ENCODE peak calls at places on chromosomes 4 and X, in seven cellular contexts. P is CD8-positive, alpha-beta T cell; Z is astrocyte; K is A549; F is right cardiac atrium; J is heart left ventricle; W is neuronal stem cell. R is an unnamed sample.
A peak's percentile ranks its signal among the peaks of the same experiment; 100 is the strongest.

GRCh38 chr4:78704981-78705757 is 71.0 kb upstream of the BMP2K start:
- DNase-seq in P (no peak), Z (peak; percentile 69), K (no peak), F (no peak), J (no peak), W (no peak), R (peak; percentile 13)

GRCh38 chr4:181289203-181289602 is 954.0 kb upstream of the TENM3 start:
- DNase-seq in P (no peak), Z (no peak), K (no peak), F (no peak), J (no peak), W (no peak), R (no peak)

GRCh38 chrX:107579956-107580355 is 48.4 kb upstream of the PRPS1 start:
- DNase-seq in P (no peak), Z (no peak), K (no peak), F (no peak), J (no peak), W (no peak), R (no peak)

GRCh38 chr4:88144866-88145300 is 13.6 kb downstream of the ABCG2 start:
- DNase-seq in P (no peak), Z (no peak), K (no peak), F (no peak), J (no peak), W (no peak), R (no peak)

GRCh38 chr4:83259586-83259985 is 25.0 kb downstream of the COQ2 start:
- DNase-seq in P (no peak), Z (no peak), K (no peak), F (no peak), J (no peak), W (no peak), R (no peak)

GRCh38 chr4:4521767-4522166 is 20.1 kb downstream of the STX18 start:
- DNase-seq in P (no peak), Z (no peak), K (no peak), F (no peak), J (no peak), W (no peak), R (no peak)

GRCh38 chrX:118254611-118255010 is 91.3 kb upstream of the WDR44 start:
- DNase-seq in P (no peak), Z (peak; percentile 18), K (peak; percentile 25), F (no peak), J (no peak), W (peak; percentile 50), R (peak; percentile 23)

GRCh38 chr4:169968999-169969398 is 57.2 kb downstream of the MFAP3L start:
- DNase-seq in P (no peak), Z (peak; percentile 89), K (peak; percentile 5), F (no peak), J (no peak), W (no peak), R (no peak)

GRCh38 chrX:48278958-48279357 is 23.8 kb downstream of the SSX1 start:
- DNase-seq in P (no peak), Z (no peak), K (no peak), F (no peak), J (peak; percentile 27), W (no peak), R (peak; percentile 9)

GRCh38 chr4:183984561-183984960 is 79.5 kb downstream of the STOX2 start:
- DNase-seq in P (no peak), Z (no peak), K (no peak), F (peak; percentile 75), J (peak; percentile 80), W (no peak), R (peak; percentile 40)

GRCh38 chr4:15106417-15106816 is 104.1 kb downstream of the CPEB2 start:
- DNase-seq in P (no peak), Z (no peak), K (no peak), F (no peak), J (no peak), W (no peak), R (no peak)

GRCh38 chrX:132751043-132751690 is 207.3 kb downstream of the HS6ST2 start:
- DNase-seq in P (no peak), Z (no peak), K (no peak), F (no peak), J (no peak), W (no peak), R (no peak)

GRCh38 chr4:2087170-2087569 is 28.0 kb downstream of the NAT8L start:
- DNase-seq in P (no peak), Z (no peak), K (no peak), F (no peak), J (no peak), W (no peak), R (no peak)

GRCh38 chr4:140150886-140151699 is 2.9 kb downstream of the MAML3 start:
- DNase-seq in P (peak; percentile 63), Z (peak; percentile 94), K (peak; percentile 55), F (peak; percentile 96), J (peak; percentile 94), W (peak; percentile 91), R (peak; percentile 89)

GRCh38 chr4:80407246-80407645 is 71.7 kb downstream of the CFAP299 start:
- DNase-seq in P (no peak), Z (peak; percentile 80), K (no peak), F (peak; percentile 63), J (peak; percentile 31), W (no peak), R (no peak)

GRCh38 chrX:81201692-81202412 is at the start of the genes HMGN5 and SH3BGRL:
- DNase-seq in P (peak; percentile 51), Z (peak; percentile 85), K (peak; percentile 56), F (peak; percentile 93), J (peak; percentile 84), W (peak; percentile 58), R (peak; percentile 80)

GRCh38 chr4:48071171-48071570 is 54.6 kb downstream of the NIPAL1 start:
- DNase-seq in P (no peak), Z (peak; percentile 70), K (no peak), F (no peak), J (no peak), W (no peak), R (no peak)

GRCh38 chr4:118989098-118990080 is 100.7 kb downstream of the SYNPO2 start:
- DNase-seq in P (no peak), Z (peak; percentile 87), K (peak; percentile 7), F (no peak), J (no peak), W (no peak), R (no peak)

GRCh38 chr4:61246003-61246402 is 45.9 kb downstream of the ADGRL3 start:
- DNase-seq in P (no peak), Z (no peak), K (no peak), F (no peak), J (peak; percentile 26), W (no peak), R (no peak)

GRCh38 chrX:50206753-50207152 is 2.2 kb downstream of the CCNB3 start:
- DNase-seq in P (no peak), Z (no peak), K (no peak), F (no peak), J (no peak), W (no peak), R (no peak)

GRCh38 chr4:168516841-168517240 is 20.0 kb downstream of the PALLD start:
- DNase-seq in P (no peak), Z (no peak), K (no peak), F (peak; percentile 25), J (peak; percentile 74), W (no peak), R (peak; percentile 43)

GRCh38 chrX:16592194-16592770 is 57.7 kb upstream of the S100G start:
- DNase-seq in P (no peak), Z (no peak), K (no peak), F (no peak), J (no peak), W (no peak), R (no peak)

GRCh38 chr4:54571293-54571723 is 86.4 kb upstream of the KIT start:
- DNase-seq in P (no peak), Z (no peak), K (no peak), F (no peak), J (no peak), W (no peak), R (no peak)

GRCh38 chrX:34638116-34638515 is 19.0 kb downstream of the TMEM47 start:
- DNase-seq in P (no peak), Z (no peak), K (peak; percentile 1), F (no peak), J (no peak), W (no peak), R (no peak)

GRCh38 chr4:6272863-6273660 is 3.4 kb downstream of the WFS1 start:
- DNase-seq in P (no peak), Z (peak; percentile 87), K (peak; percentile 45), F (no peak), J (no peak), W (no peak), R (peak; percentile 31)

GRCh38 chr4:41160856-41161255 is 53.5 kb downstream of the APBB2 start:
- DNase-seq in P (no peak), Z (peak; percentile 94), K (no peak), F (no peak), J (no peak), W (no peak), R (no peak)

GRCh38 chr4:183314806-183315205 is 5.3 kb downstream of the CLDN22 start:
- DNase-seq in P (no peak), Z (no peak), K (no peak), F (no peak), J (no peak), W (no peak), R (no peak)

GRCh38 chr4:37279894-37280592 is 35.5 kb downstream of the NWD2 start:
- DNase-seq in P (no peak), Z (no peak), K (no peak), F (no peak), J (no peak), W (no peak), R (no peak)

GRCh38 chr4:65737672-65738071 is 67.4 kb upstream of the EPHA5 start:
- DNase-seq in P (no peak), Z (no peak), K (no peak), F (no peak), J (no peak), W (no peak), R (no peak)

GRCh38 chr4:65738134-65738533 is 67.8 kb upstream of the EPHA5 start:
- DNase-seq in P (no peak), Z (no peak), K (no peak), F (no peak), J (no peak), W (no peak), R (no peak)
- H3K4me1 ChIP-seq in P (no peaks in the 10 kb centered on the region), Z (no peaks in the 10 kb centered on the region), K (no peaks in the 10 kb centered on the region), F (no peaks in the 10 kb centered on the region), J (no peaks in the 10 kb centered on the region), W (no peaks in the 10 kb centered on the region), R (no peaks in the 10 kb centered on the region)

GRCh38 chrX:140050906-140051305 is 85.6 kb upstream of the CXorf66 start:
- DNase-seq in P (no peak), Z (no peak), K (no peak), F (no peak), J (no peak), W (no peak), R (no peak)
- H3K4me3 ChIP-seq in P (no peak overlapping the region), Z (no peak overlapping the region), K (no peak overlapping the region), F (no peak overlapping the region), J (no peak overlapping the region), W (no peak overlapping the region), R (no peak overlapping the region)

DNA sequence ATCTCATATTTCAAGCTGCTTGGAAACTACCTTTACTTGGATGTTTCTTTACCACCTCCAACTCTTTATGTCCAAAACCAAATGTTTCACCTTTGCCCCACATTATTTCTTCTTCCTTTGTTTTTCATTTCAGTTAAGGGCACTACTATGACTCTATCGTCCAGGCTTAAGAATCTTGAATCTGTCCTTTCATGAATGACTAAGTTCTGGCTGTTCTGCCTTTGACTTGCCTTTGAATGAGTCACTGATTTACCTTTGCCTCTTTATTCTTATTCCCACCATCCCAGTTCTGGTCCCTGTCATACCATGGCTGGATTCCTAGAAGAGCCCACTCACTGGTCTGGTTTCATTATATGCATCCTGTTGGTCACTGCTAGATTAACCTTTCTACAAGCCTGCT is 30.6 kb upstream of the PLAC1 start:
- DNase-seq in P (no peak), Z (peak; percentile 68), K (no peak), F (no peak), J (no peak), W (no peak), R (no peak)
- H3K27ac ChIP-seq in P (no peak overlapping the region), Z (peak overlapping the region; percentile 19), K (peak overlapping the region; percentile 64), F (no peak overlapping the region), J (no peak overlapping the region), W (no peak overlapping the region), R (no peak overlapping the region)

GRCh38 chr4:8321220-8321619 is 51.7 kb downstream of the HTRA3 start:
- DNase-seq in P (no peak), Z (no peak), K (no peak), F (no peak), J (no peak), W (no peak), R (no peak)
- H3K4me1 ChIP-seq in P (no peaks in the 10 kb centered on the region), Z (peaks cover 4% of the 10 kb centered on the region), K (peaks cover 6% of the 10 kb centered on the region), F (peaks cover 15% of the 10 kb centered on the region), J (peaks cover 17% of the 10 kb centered on the region), W (peaks cover 9% of the 10 kb centered on the region), R (peaks cover 29% of the 10 kb centered on the region)